ENCODE peak calls at places on chromosome 16, in six cellular contexts. U is AG10803, J is AG04449, Q is hepatocyte, G is heart left ventricle, N is PC-9. P is an unnamed sample.

GRCh38 chr16:51637744-51638100 is 486.7 kb upstream of the SALL1 start:
- DNase-seq in J (no peak), U (peak; percentile 11), Q (no peak), N (no peak), G (no peak), P (no peak)

GRCh38 chr16:86786338-86786737 is 208.0 kb downstream of the FOXL1 start:
- DNase-seq in Q (no peak), U (no peak), J (no peak), G (no peak), N (no peak), P (no peak)

GRCh38 chr16:79723583-79724168 is 123.1 kb upstream of the MAF start:
- DNase-seq in Q (peak; percentile 74), J (no peak), N (no peak), U (no peak), G (no peak), P (no peak)

GRCh38 chr16:83808573-83809014 is 816 bp downstream of the HSBP1 start:
- DNase-seq in U (no peak), G (no peak), Q (no peak), J (no peak), N (no peak), P (no peak)

GRCh38 chr16:49022351-49022963 is 259.2 kb downstream of the CBLN1 start:
- DNase-seq in U (no peak), N (no peak), Q (no peak), G (no peak), J (no peak), P (no peak)

GRCh38 chr16:46899443-46900143 is 15.4 kb downstream of the GPT2 start:
- DNase-seq in N (no peak), Q (no peak), J (no peak), U (no peak), G (no peak), P (no peak)

GRCh38 chr16:27729516-27730304 is 179.8 kb downstream of the KATNIP start:
- DNase-seq in Q (no peak), J (no peak), U (no peak), G (no peak), N (no peak), P (no peak)

GRCh38 chr16:27374794-27375499 is 27.0 kb upstream of the IL21R start:
- DNase-seq in Q (peak; percentile 77), G (no peak), N (peak; percentile 60), J (no peak), U (peak; percentile 68), P (peak; percentile 82)

GRCh38 chr16:46688657-46689491 is at the start of gene VPS35:
- DNase-seq in G (peak; percentile 100), Q (peak; percentile 100), J (peak; percentile 93), N (peak; percentile 96), U (peak; percentile 98), P (peak; percentile 96)

GRCh38 chr16:84751947-84752346 is 52.1 kb downstream of the USP10 start:
- DNase-seq in Q (no peak), N (no peak), G (no peak), J (no peak), U (peak; percentile 35), P (no peak)

GRCh38 chr16:17668411-17668810 is 197.7 kb upstream of the XYLT1 start:
- DNase-seq in J (no peak), Q (no peak), N (no peak), U (no peak), G (no peak), P (no peak)

GRCh38 chr16:87145181-87146176 is 171.7 kb downstream of the C16orf95 start:
- DNase-seq in N (peak; percentile 84), Q (no peak), G (no peak), J (no peak), U (peak; percentile 51), P (peak; percentile 70)

GRCh38 chr16:8729779-8730334 is 55.4 kb downstream of the ABAT start:
- DNase-seq in J (no peak), N (no peak), U (no peak), Q (no peak), G (no peak), P (no peak)

GRCh38 chr16:11437069-11437468 is 91.8 kb downstream of the RMI2 start:
- DNase-seq in G (no peak), N (no peak), Q (no peak), J (no peak), U (no peak), P (no peak)

GRCh38 chr16:22181426-22181825 is 19.1 kb downstream of the SDR42E2 start:
- DNase-seq in N (no peak), J (no peak), U (no peak), Q (no peak), G (peak; percentile 35), P (no peak)

GRCh38 chr16:81780350-81780749 is 1.3 kb downstream of the PLCG2 start:
- DNase-seq in U (no peak), J (no peak), N (no peak), G (no peak), Q (no peak), P (no peak)

GRCh38 chr16:87628940-87629339 is 26.6 kb downstream of the JPH3 start:
- DNase-seq in J (no peak), G (peak; percentile 19), U (peak; percentile 68), N (peak; percentile 56), Q (no peak), P (no peak)

GRCh38 chr16:87056083-87056482 is 261.1 kb downstream of the C16orf95 start:
- DNase-seq in J (no peak), N (no peak), Q (no peak), G (no peak), U (peak; percentile 33), P (no peak)

GRCh38 chr16:84396537-84397008 is 28.2 kb downstream of the ATP2C2 start:
- DNase-seq in J (no peak), G (no peak), U (no peak), Q (peak; percentile 73), N (peak; percentile 98), P (no peak)

GRCh38 chr16:85031451-85031850 is 3.9 kb downstream of the KIAA0513 start:
- DNase-seq in G (no peak), Q (no peak), J (no peak), N (no peak), U (no peak), P (no peak)

GRCh38 chr16:5490499-5490898 is 392.9 kb upstream of the EEF2KMT start:
- DNase-seq in U (no peak), G (no peak), N (no peak), Q (peak; percentile 75), J (no peak), P (no peak)

GRCh38 chr16:31008154-31008950 is 2.1 kb downstream of the STX1B start:
- DNase-seq in U (peak; percentile 49), G (no peak), Q (no peak), J (no peak), N (no peak), P (no peak)

GRCh38 chr16:88345031-88345942 is 37.5 kb upstream of the ZNF469 start:
- DNase-seq in G (peak; percentile 55), J (no peak), U (no peak), N (no peak), Q (no peak), P (no peak)

GRCh38 chr16:22641030-22641671 is 130.5 kb downstream of the NPIPB5 start:
- DNase-seq in U (peak; percentile 31), Q (peak; percentile 49), J (no peak), G (no peak), N (no peak), P (peak; percentile 41)

GRCh38 chr16:51839697-51840462 is 688.8 kb upstream of the SALL1 start:
- DNase-seq in Q (no peak), J (no peak), U (peak; percentile 68), G (no peak), N (peak; percentile 35), P (no peak)

GRCh38 chr16:57264381-57264780 is 19.3 kb downstream of the ARL2BP start:
- DNase-seq in J (no peak), G (peak; percentile 12), U (no peak), Q (no peak), N (no peak), P (no peak)

GRCh38 chr16:57268804-57269800 is 15.4 kb downstream of the PLLP start:
- DNase-seq in N (no peak), Q (peak; percentile 90), G (peak; percentile 76), U (no peak), J (no peak), P (no peak)

GRCh38 chr16:57264950-57265371 is 19.5 kb downstream of the PLLP start:
- DNase-seq in U (no peak), Q (no peak), G (peak; percentile 55), N (no peak), J (no peak), P (no peak)

GRCh38 chr16:57265850-57266530 is 18.5 kb downstream of the PLLP start:
- DNase-seq in G (peak; percentile 83), U (peak; percentile 40), J (no peak), Q (peak; percentile 70), N (no peak), P (no peak)

GRCh38 chr16:57266531-57267268 is 17.8 kb downstream of the PLLP start:
- DNase-seq in J (no peak), N (no peak), Q (no peak), U (no peak), G (peak; percentile 19), P (no peak)
- H3K4me3 ChIP-seq in J (no peak overlapping the region), N (peak overlapping the region; percentile 29), Q (no peak overlapping the region), U (no peak overlapping the region), G (no peak overlapping the region), P (no peak overlapping the region)

GRCh38 chr16:3087243-3087791 is 11.8 kb downstream of the ZSCAN10 start:
- DNase-seq in U (no peak), Q (no peak), G (peak; percentile 84), N (no peak), J (no peak), P (no peak)
- TF ChIP-seq CTCF in U (no peak), Q (no peak), G (peak; percentile 24), N (no peak), J (no peak), P (no peak)

GRCh38 chr16:9826630-9827029 is 355.6 kb downstream of the GRIN2A start:
- DNase-seq in N (no peak), J (no peak), G (no peak), Q (no peak), U (no peak), P (no peak)

GRCh38 chr16:9821331-9821730 is 360.9 kb downstream of the GRIN2A start:
- DNase-seq in U (no peak), Q (no peak), G (no peak), N (no peak), J (no peak), P (no peak)

GRCh38 chr16:9823510-9823909 is 358.7 kb downstream of the GRIN2A start:
- DNase-seq in G (no peak), U (no peak), Q (no peak), J (no peak), N (no peak), P (no peak)

GRCh38 chr16:9821970-9822369 is 360.3 kb downstream of the GRIN2A start:
- DNase-seq in G (no peak), Q (no peak), J (no peak), U (no peak), N (no peak), P (no peak)

DNA sequence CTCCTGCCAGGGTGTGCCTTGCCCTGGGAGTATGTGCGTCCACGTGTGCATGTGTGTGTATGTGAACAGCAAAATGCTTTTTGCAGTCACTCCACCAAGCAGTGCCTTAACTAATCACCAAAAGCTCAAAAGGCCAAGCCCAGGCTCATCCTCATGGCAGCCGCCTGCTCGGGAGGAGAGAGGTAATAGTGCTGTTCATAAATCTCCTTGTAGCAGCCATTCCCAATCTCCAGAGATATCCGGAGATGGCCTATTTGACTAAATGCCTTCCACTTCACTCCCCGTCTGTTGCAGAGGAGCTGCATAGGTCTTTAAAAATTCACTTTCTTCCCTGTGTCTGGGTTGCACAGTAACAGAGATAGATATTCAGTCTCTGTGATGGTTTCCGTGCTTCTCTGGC is 358.0 kb downstream of the GRIN2A start:
- DNase-seq in N (no peak), J (no peak), Q (no peak), U (no peak), G (no peak), P (no peak)
- H3K4me3 ChIP-seq in N (no peak overlapping the region), J (no peak overlapping the region), Q (no peak overlapping the region), U (no peak overlapping the region), G (no peak overlapping the region), P (no peak overlapping the region)

GRCh38 chr16:68644715-68645493 is at the start of gene CDH3:
- DNase-seq in U (no peak), J (no peak), G (no peak), Q (peak; percentile 80), N (peak; percentile 77), P (no peak)
- TF ChIP-seq CTCF in U (no peak), J (no peak), G (no peak), Q (no peak), N (no peak), P (no peak)

P was measured in HFF-Myc.